ENCODE peak calls at places on chromosomes 5 and 9, in six cellular contexts. U is stimulated activated CD4-positive, alpha-beta T cell treated with anti-CD3 and anti-CD28 coated beads, Interleukin-12 subunit alpha, Interleukin-12 subunit beta, amount 100 ng/mL, for 48 hours; E is hypothalamus; G is GM06990; J is iris pigment epithelial cell; P is astrocyte of the hippocampus. N is an unnamed sample.

GRCh38 chr5:80248378-80248777 is 7.5 kb downstream of the SERINC5 start:
- DNase-seq in G (no peak), J (no peak), U (no peak), E (no peak), P (no peak), N (no peak)

GRCh38 chr5:92644271-92644886 is 936.6 kb downstream of the NR2F1-AS1 start:
- DNase-seq in E (no peak), U (no peak), P (no peak), J (no peak), G (no peak), N (no peak)

GRCh38 chr5:153496835-153497234 is 6.4 kb downstream of the GRIA1 start:
- DNase-seq in E (no peak), G (no peak), U (no peak), P (peak), J (peak), N (no peak)

GRCh38 chr5:141651728-141652105 is 499 bp upstream of the FCHSD1 start:
- DNase-seq in E (no peak), G (no peak), J (no peak), U (no peak), P (no peak), N (no peak)

GRCh38 chr5:145463634-145464033 is 371.5 kb downstream of the PRELID2 start:
- DNase-seq in P (no peak), E (no peak), J (peak), U (no peak), G (no peak), N (no peak)

GRCh38 chr9:109513871-109514270 is 15.8 kb upstream of the PTPN3 start:
- DNase-seq in U (no peak), E (no peak), P (no peak), J (no peak), G (no peak), N (no peak)

GRCh38 chr5:74296685-74297084 is 343.8 kb downstream of the ENC1 start:
- DNase-seq in J (peak), P (peak), G (no peak), E (no peak), U (no peak), N (no peak)

GRCh38 chr9:127661342-127661741 is 45.4 kb upstream of the CFAP157 start:
- DNase-seq in E (no peak), G (no peak), U (no peak), P (no peak), J (no peak), N (no peak)

GRCh38 chr9:3125602-3126392 is 281.9 kb upstream of the PUM3 start:
- DNase-seq in G (no peak), U (no peak), P (no peak), J (no peak), E (no peak), N (no peak)

GRCh38 chr9:4277531-4277991 is 22.3 kb downstream of the GLIS3 start:
- DNase-seq in U (no peak), J (peak), E (no peak), G (no peak), P (no peak), N (no peak)

N was measured in stimulated activated naive B cell treated with anti-CD40 and anti-IgM and Interleukin-4, amounts not matched to agents 10 μg/mL and 1 μg/mL and 100 μg/mL, for 72 hours.